ENCODE peak calls at places on chromosome 22, in eight cellular contexts. One of them, this sample, is unnamed.

GRCh38 chr22:44567846-44568493 is 69.9 kb upstream of the RTL6 start:
- DNase-seq in stomach: peak; percentile 57
- DNase-seq in upper lobe of left lung: peak; percentile 48
- DNase-seq in Peyer's patch: peak; percentile 62
- DNase-seq in transverse colon: peak; percentile 65
- DNase-seq in spleen: peak; percentile 79
- DNase-seq in IMR-90: peak; percentile 39
- DNase-seq in adrenal gland: peak; percentile 49
- DNase-seq in this sample: peak; percentile 82

GRCh38 chr22:24566899-24567511 is 11.2 kb downstream of the SNRPD3 start:
- DNase-seq in stomach: no peak
- DNase-seq in upper lobe of left lung: peak; percentile 50
- DNase-seq in Peyer's patch: no peak
- DNase-seq in transverse colon: no peak
- DNase-seq in spleen: no peak
- DNase-seq in IMR-90: no peak
- DNase-seq in adrenal gland: no peak
- DNase-seq in this sample: no peak

GRCh38 chr22:28029201-28029948 is 110.3 kb upstream of the PITPNB start:
- DNase-seq in stomach: peak; percentile 82
- DNase-seq in upper lobe of left lung: peak; percentile 63
- DNase-seq in Peyer's patch: peak; percentile 53
- DNase-seq in transverse colon: peak; percentile 21
- DNase-seq in spleen: peak; percentile 84
- DNase-seq in IMR-90: peak; percentile 49
- DNase-seq in adrenal gland: peak; percentile 73
- DNase-seq in this sample: no peak

GRCh38 chr22:27801197-27801615 is 350 bp downstream of the MN1 start:
- DNase-seq in stomach: peak; percentile 33
- DNase-seq in upper lobe of left lung: no peak
- DNase-seq in Peyer's patch: no peak
- DNase-seq in transverse colon: peak; percentile 30
- DNase-seq in spleen: no peak
- DNase-seq in IMR-90: peak; percentile 41
- DNase-seq in adrenal gland: peak; percentile 26
- DNase-seq in this sample: no peak

GRCh38 chr22:17703811-17704210 is 65.3 kb downstream of the BCL2L13 start:
- DNase-seq in stomach: no peak
- DNase-seq in upper lobe of left lung: no peak
- DNase-seq in Peyer's patch: no peak
- DNase-seq in transverse colon: no peak
- DNase-seq in spleen: no peak
- DNase-seq in IMR-90: peak; percentile 55
- DNase-seq in adrenal gland: no peak
- DNase-seq in this sample: no peak

GRCh38 chr22:45101828-45102227 is 61.9 kb upstream of the NUP50 start:
- DNase-seq in stomach: peak; percentile 53
- DNase-seq in upper lobe of left lung: peak; percentile 44
- DNase-seq in Peyer's patch: no peak
- DNase-seq in transverse colon: peak; percentile 53
- DNase-seq in spleen: peak; percentile 79
- DNase-seq in IMR-90: peak; percentile 72
- DNase-seq in adrenal gland: peak; percentile 77
- DNase-seq in this sample: peak; percentile 41

GRCh38 chr22:50483977-50484853 is 2.4 kb upstream of the MIOX start:
- DNase-seq in stomach: peak; percentile 90
- DNase-seq in upper lobe of left lung: no peak
- DNase-seq in Peyer's patch: peak; percentile 77
- DNase-seq in transverse colon: peak; percentile 74
- DNase-seq in spleen: no peak
- DNase-seq in IMR-90: no peak
- DNase-seq in adrenal gland: no peak
- DNase-seq in this sample: no peak

GRCh38 chr22:46454233-46454909 is 83.0 kb downstream of the CELSR1 start:
- DNase-seq in stomach: no peak
- DNase-seq in upper lobe of left lung: no peak
- DNase-seq in Peyer's patch: no peak
- DNase-seq in transverse colon: no peak
- DNase-seq in spleen: no peak
- DNase-seq in IMR-90: no peak
- DNase-seq in adrenal gland: no peak
- DNase-seq in this sample: no peak

GRCh38 chr22:41899992-41900651 is 14.8 kb downstream of the SHISA8 start:
- DNase-seq in stomach: no peak
- DNase-seq in upper lobe of left lung: no peak
- DNase-seq in Peyer's patch: no peak
- DNase-seq in transverse colon: no peak
- DNase-seq in spleen: peak; percentile 54
- DNase-seq in IMR-90: no peak
- DNase-seq in adrenal gland: no peak
- DNase-seq in this sample: no peak

GRCh38 chr22:36902143-36902911 is 11.1 kb upstream of the CSF2RB start:
- DNase-seq in stomach: no peak
- DNase-seq in upper lobe of left lung: no peak
- DNase-seq in Peyer's patch: no peak
- DNase-seq in transverse colon: no peak
- DNase-seq in spleen: no peak
- DNase-seq in IMR-90: no peak
- DNase-seq in adrenal gland: peak; percentile 13
- DNase-seq in this sample: no peak

GRCh38 chr22:36900880-36901279 is 12.5 kb upstream of the CSF2RB start:
- DNase-seq in stomach: no peak
- DNase-seq in upper lobe of left lung: no peak
- DNase-seq in Peyer's patch: no peak
- DNase-seq in transverse colon: no peak
- DNase-seq in spleen: no peak
- DNase-seq in IMR-90: no peak
- DNase-seq in adrenal gland: no peak
- DNase-seq in this sample: no peak

GRCh38 chr22:36901411-36902142 is 11.9 kb upstream of the CSF2RB start:
- DNase-seq in stomach: no peak
- DNase-seq in upper lobe of left lung: no peak
- DNase-seq in Peyer's patch: no peak
- DNase-seq in transverse colon: peak; percentile 35
- DNase-seq in spleen: no peak
- DNase-seq in IMR-90: no peak
- DNase-seq in adrenal gland: no peak
- DNase-seq in this sample: no peak

GRCh38 chr22:36907464-36907863 is 6.0 kb upstream of the CSF2RB start:
- DNase-seq in stomach: no peak
- DNase-seq in upper lobe of left lung: no peak
- DNase-seq in Peyer's patch: no peak
- DNase-seq in transverse colon: no peak
- DNase-seq in spleen: no peak
- DNase-seq in IMR-90: no peak
- DNase-seq in adrenal gland: no peak
- DNase-seq in this sample: no peak

DNA sequence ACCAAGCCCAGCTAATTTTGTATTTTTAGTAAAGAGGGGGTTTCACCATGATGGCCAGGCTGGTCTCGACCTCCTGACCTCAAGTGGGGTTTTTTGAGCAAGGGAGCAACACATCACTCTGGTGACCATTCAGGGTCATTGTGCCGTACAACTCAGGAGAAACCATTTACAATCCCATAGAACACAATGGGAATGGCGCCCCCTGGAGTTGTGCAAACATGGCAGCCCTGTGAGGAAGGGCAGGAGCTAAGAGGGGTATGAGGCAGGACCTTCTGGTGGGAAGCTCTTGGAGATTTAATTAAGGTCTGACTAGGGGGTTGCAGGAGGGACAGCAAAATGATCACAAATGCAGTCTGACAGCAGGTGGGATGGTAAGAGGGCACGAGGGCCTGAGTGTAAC is 9.2 kb upstream of the CSF2RB start:
- DNase-seq in stomach: no peak
- DNase-seq in upper lobe of left lung: no peak
- DNase-seq in Peyer's patch: no peak
- DNase-seq in transverse colon: no peak
- DNase-seq in spleen: no peak
- DNase-seq in IMR-90: no peak
- DNase-seq in adrenal gland: no peak
- DNase-seq in this sample: no peak
- TF ChIP-seq CTCF in stomach: no peak
- TF ChIP-seq CTCF in upper lobe of left lung: no peak
- TF ChIP-seq CTCF in Peyer's patch: no peak
- TF ChIP-seq CTCF in transverse colon: no peak
- TF ChIP-seq CTCF in spleen: no peak
- TF ChIP-seq CTCF in IMR-90: no peak
- TF ChIP-seq CTCF in adrenal gland: no peak
- TF ChIP-seq CTCF in this sample: no peak

DNA sequence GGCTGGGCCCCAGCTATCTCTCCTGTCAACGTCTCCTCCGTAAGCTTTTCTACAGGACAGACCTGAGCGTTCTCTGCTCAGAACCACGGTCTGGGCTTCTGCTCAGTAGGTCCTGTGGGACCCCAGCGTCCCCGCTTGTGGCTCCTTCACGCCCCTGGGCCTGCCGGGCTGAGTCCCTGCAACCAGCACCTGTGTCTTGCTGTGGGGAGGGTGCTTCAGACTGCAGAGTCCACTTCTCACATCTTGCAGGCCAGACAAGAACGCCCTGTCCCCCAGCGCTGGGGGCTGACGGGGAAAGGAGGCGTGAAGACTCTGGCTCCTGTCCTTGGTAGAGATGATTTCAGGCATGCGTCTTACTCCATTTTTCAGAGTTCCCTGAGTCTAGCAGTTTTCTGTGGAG is 1480.8 kb downstream of the BRD1 start:
- DNase-seq in stomach: no peak
- DNase-seq in upper lobe of left lung: no peak
- DNase-seq in Peyer's patch: no peak
- DNase-seq in transverse colon: no peak
- DNase-seq in spleen: peak; percentile 43
- DNase-seq in IMR-90: no peak
- DNase-seq in adrenal gland: no peak
- DNase-seq in this sample: no peak
- TF ChIP-seq POLR2A in stomach: no peak
- TF ChIP-seq POLR2A in upper lobe of left lung: no peak
- TF ChIP-seq POLR2A in Peyer's patch: no peak
- TF ChIP-seq POLR2A in transverse colon: no peak
- TF ChIP-seq POLR2A in spleen: no peak
- TF ChIP-seq POLR2A in IMR-90: no peak
- TF ChIP-seq POLR2A in adrenal gland: no peak
- TF ChIP-seq POLR2A in this sample: no peak

GRCh38 chr22:21098099-21098671 is 52.4 kb downstream of the LRRC74B start:
- DNase-seq in stomach: no peak
- DNase-seq in upper lobe of left lung: no peak
- DNase-seq in Peyer's patch: no peak
- DNase-seq in transverse colon: no peak
- DNase-seq in spleen: no peak
- DNase-seq in IMR-90: no peak
- DNase-seq in adrenal gland: no peak
- DNase-seq in this sample: no peak
- TF ChIP-seq CTCF in stomach: no peak
- TF ChIP-seq CTCF in upper lobe of left lung: no peak
- TF ChIP-seq CTCF in Peyer's patch: no peak
- TF ChIP-seq CTCF in transverse colon: no peak
- TF ChIP-seq CTCF in spleen: no peak
- TF ChIP-seq CTCF in IMR-90: no peak
- TF ChIP-seq CTCF in adrenal gland: no peak
- TF ChIP-seq CTCF in this sample: no peak

GRCh38 chr22:30265131-30265720 is 1.4 kb downstream of the OSM start:
- DNase-seq in stomach: no peak
- DNase-seq in upper lobe of left lung: no peak
- DNase-seq in Peyer's patch: no peak
- DNase-seq in transverse colon: no peak
- DNase-seq in spleen: peak; percentile 85
- DNase-seq in IMR-90: no peak
- DNase-seq in adrenal gland: no peak
- DNase-seq in this sample: no peak
- TF ChIP-seq POLR2A in stomach: no peak
- TF ChIP-seq POLR2A in upper lobe of left lung: no peak
- TF ChIP-seq POLR2A in Peyer's patch: no peak
- TF ChIP-seq POLR2A in transverse colon: no peak
- TF ChIP-seq POLR2A in spleen: no peak
- TF ChIP-seq POLR2A in IMR-90: no peak
- TF ChIP-seq POLR2A in adrenal gland: no peak
- TF ChIP-seq POLR2A in this sample: no peak

DNA sequence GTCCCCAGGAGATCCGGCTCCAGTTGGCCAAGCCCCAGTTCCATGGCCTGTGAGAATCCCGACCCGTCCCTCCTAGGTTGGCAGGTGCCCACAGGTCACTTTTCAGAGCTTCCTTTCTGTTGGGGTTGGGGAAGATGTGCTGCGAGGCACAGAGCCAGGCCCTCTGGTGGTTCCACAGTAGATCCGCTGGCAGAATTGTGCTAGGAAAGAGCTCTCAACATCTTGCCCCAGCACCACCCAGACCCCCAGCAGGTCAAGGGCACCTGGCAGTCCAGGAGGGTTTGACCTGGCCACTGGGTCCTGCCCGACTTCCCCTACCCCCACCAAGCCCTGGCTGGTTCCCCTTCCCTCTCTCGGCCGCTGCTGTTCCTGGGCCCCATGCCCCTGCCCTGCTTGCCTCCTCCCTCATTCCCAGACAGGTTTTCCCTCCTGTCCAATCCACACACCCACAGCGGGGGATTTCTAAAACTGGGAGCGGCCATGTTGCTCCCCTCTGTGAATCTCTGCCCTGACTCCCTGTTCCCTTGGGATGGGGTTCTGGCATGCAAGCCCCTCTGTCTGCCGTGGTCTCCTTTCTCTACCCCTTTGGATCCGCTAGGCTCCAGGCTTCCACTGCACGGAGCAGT is 26.2 kb upstream of the GCAT start:
- DNase-seq in stomach: no peak
- DNase-seq in upper lobe of left lung: no peak
- DNase-seq in Peyer's patch: no peak
- DNase-seq in transverse colon: no peak
- DNase-seq in spleen: no peak
- DNase-seq in IMR-90: peak; percentile 19
- DNase-seq in adrenal gland: peak; percentile 66
- DNase-seq in this sample: no peak
- TF ChIP-seq CTCF in stomach: no peak
- TF ChIP-seq CTCF in upper lobe of left lung: no peak
- TF ChIP-seq CTCF in Peyer's patch: peak; percentile 4
- TF ChIP-seq CTCF in transverse colon: peak; percentile 24
- TF ChIP-seq CTCF in spleen: no peak
- TF ChIP-seq CTCF in IMR-90: peak; percentile 18
- TF ChIP-seq CTCF in adrenal gland: peak; percentile 34
- TF ChIP-seq CTCF in this sample: no peak

DNA sequence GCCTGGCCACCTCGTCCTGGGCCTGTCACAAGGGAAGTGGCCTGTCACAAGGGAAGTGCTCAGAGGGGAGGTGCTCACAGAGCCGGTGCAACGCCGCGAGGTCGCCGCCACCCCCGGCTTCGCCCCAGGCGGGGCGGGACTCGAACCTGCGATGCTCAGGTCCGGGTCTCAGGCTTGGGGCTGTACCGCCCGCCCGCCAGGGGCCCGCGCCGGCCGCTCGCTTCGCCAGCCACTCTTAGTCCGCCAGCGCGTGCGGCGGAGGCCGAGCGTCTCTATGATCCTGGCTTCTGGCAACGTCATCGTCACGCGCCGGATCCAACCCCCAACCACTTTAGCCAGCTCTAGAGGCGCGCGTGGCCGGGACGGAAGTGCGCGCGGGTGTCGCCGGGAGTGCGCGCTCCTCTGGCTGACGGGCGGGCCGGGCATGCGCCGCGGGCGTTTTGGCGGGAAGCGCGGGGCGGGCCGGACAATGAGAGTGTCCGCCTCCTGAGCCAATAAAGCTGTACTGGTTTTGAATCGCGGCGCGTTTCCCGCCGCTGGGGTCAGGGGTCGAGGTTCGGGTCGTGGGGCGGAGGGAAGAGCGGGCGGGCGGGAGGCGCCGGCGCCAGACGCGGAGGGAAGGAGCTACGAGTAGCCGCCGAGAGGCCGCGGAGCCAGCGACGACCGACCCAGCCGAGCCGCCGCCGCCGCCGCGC is at the start of gene TRMT2A:
- DNase-seq in stomach: peak; percentile 99
- DNase-seq in upper lobe of left lung: peak; percentile 97
- DNase-seq in Peyer's patch: peak; percentile 99
- DNase-seq in transverse colon: peak; percentile 98
- DNase-seq in spleen: peak; percentile 100
- DNase-seq in IMR-90: peak; percentile 98
- DNase-seq in adrenal gland: peak; percentile 99
- DNase-seq in this sample: peak; percentile 97
- TF ChIP-seq POLR2A in stomach: no peak
- TF ChIP-seq POLR2A in upper lobe of left lung: peak; percentile 75
- TF ChIP-seq POLR2A in Peyer's patch: peak; percentile 16
- TF ChIP-seq POLR2A in transverse colon: peak; percentile 66
- TF ChIP-seq POLR2A in spleen: peak; percentile 68
- TF ChIP-seq POLR2A in IMR-90: peak; percentile 67
- TF ChIP-seq POLR2A in adrenal gland: peak; percentile 6
- TF ChIP-seq POLR2A in this sample: no peak